ENCODE peak calls at places on chromosomes 1 and 21, in six cellular contexts. One of them, this sample, is unnamed.
A peak's percentile ranks its signal among the peaks of the same experiment; 100 is the strongest.

GRCh38 chr1:64363616-64364015 is 106.3 kb upstream of the CACHD1 start:
- DNase-seq in SK-N-SH: no peak
- DNase-seq in H1: no peak
- DNase-seq in GM12891: no peak
- DNase-seq in HepG2: no peak
- DNase-seq in GM12892: no peak
- DNase-seq in this sample: no peak

GRCh38 chr1:54273092-54273836 is 73.3 kb downstream of the MRPL37 start:
- DNase-seq in GM12891: no peak
- DNase-seq in H1: peak; percentile 65
- DNase-seq in HepG2: no peak
- DNase-seq in GM12892: no peak
- DNase-seq in SK-N-SH: peak; percentile 80
- DNase-seq in this sample: peak; percentile 19

GRCh38 chr1:154014154-154014910 is 23.8 kb downstream of the RPS27 start:
- DNase-seq in GM12892: no peak
- DNase-seq in H1: no peak
- DNase-seq in GM12891: no peak
- DNase-seq in SK-N-SH: no peak
- DNase-seq in HepG2: no peak
- DNase-seq in this sample: no peak

GRCh38 chr1:44592208-44593145 is 81.8 kb downstream of the TMEM53 start:
- DNase-seq in GM12891: no peak
- DNase-seq in GM12892: no peak
- DNase-seq in HepG2: no peak
- DNase-seq in SK-N-SH: no peak
- DNase-seq in H1: peak; percentile 69
- DNase-seq in this sample: no peak

GRCh38 chr1:113303252-113303651 is 87.1 kb upstream of the MAGI3 start:
- DNase-seq in SK-N-SH: no peak
- DNase-seq in GM12891: no peak
- DNase-seq in GM12892: no peak
- DNase-seq in HepG2: no peak
- DNase-seq in H1: no peak
- DNase-seq in this sample: no peak

GRCh38 chr1:61452354-61452990 is 272.5 kb downstream of the TM2D1 start:
- DNase-seq in HepG2: no peak
- DNase-seq in SK-N-SH: no peak
- DNase-seq in GM12892: no peak
- DNase-seq in GM12891: no peak
- DNase-seq in H1: no peak
- DNase-seq in this sample: no peak

GRCh38 chr1:213419369-213420030 is 368.5 kb downstream of the RPS6KC1 start:
- DNase-seq in HepG2: peak; percentile 49
- DNase-seq in GM12892: no peak
- DNase-seq in SK-N-SH: no peak
- DNase-seq in GM12891: no peak
- DNase-seq in H1: no peak
- DNase-seq in this sample: no peak

GRCh38 chr1:23098463-23099170 is 70.0 kb downstream of the LUZP1 start:
- DNase-seq in SK-N-SH: peak; percentile 63
- DNase-seq in GM12892: peak; percentile 25
- DNase-seq in HepG2: peak; percentile 62
- DNase-seq in GM12891: no peak
- DNase-seq in H1: peak; percentile 72
- DNase-seq in this sample: no peak

GRCh38 chr1:80441664-80442063 is 1359.1 kb upstream of the ADGRL2 start:
- DNase-seq in SK-N-SH: no peak
- DNase-seq in GM12892: no peak
- DNase-seq in GM12891: no peak
- DNase-seq in H1: no peak
- DNase-seq in HepG2: peak; percentile 1
- DNase-seq in this sample: no peak

GRCh38 chr1:186659946-186660472 is 20.2 kb downstream of the PTGS2 start:
- DNase-seq in HepG2: no peak
- DNase-seq in H1: no peak
- DNase-seq in GM12892: no peak
- DNase-seq in SK-N-SH: no peak
- DNase-seq in GM12891: no peak
- DNase-seq in this sample: no peak

GRCh38 chr1:47181095-47181954 is 8.5 kb downstream of the PDZK1IP1 start:
- DNase-seq in HepG2: no peak
- DNase-seq in SK-N-SH: peak; percentile 17
- DNase-seq in GM12892: no peak
- DNase-seq in GM12891: no peak
- DNase-seq in H1: no peak
- DNase-seq in this sample: no peak

GRCh38 chr1:160365325-160365724 is 1.5 kb upstream of the NHLH1 start:
- DNase-seq in H1: no peak
- DNase-seq in GM12891: no peak
- DNase-seq in GM12892: no peak
- DNase-seq in HepG2: no peak
- DNase-seq in SK-N-SH: no peak
- DNase-seq in this sample: no peak

GRCh38 chr1:67479146-67479891 is 49.1 kb upstream of the SERBP1 start:
- DNase-seq in HepG2: no peak
- DNase-seq in H1: no peak
- DNase-seq in SK-N-SH: no peak
- DNase-seq in GM12891: no peak
- DNase-seq in GM12892: no peak
- DNase-seq in this sample: no peak

GRCh38 chr1:68331117-68331865 is 99.0 kb upstream of the WLS start:
- DNase-seq in SK-N-SH: no peak
- DNase-seq in HepG2: no peak
- DNase-seq in GM12891: no peak
- DNase-seq in GM12892: no peak
- DNase-seq in H1: no peak
- DNase-seq in this sample: no peak

GRCh38 chr1:159162511-159163265 is 8.7 kb upstream of the CADM3 start:
- DNase-seq in GM12891: no peak
- DNase-seq in GM12892: no peak
- DNase-seq in HepG2: no peak
- DNase-seq in H1: no peak
- DNase-seq in SK-N-SH: no peak
- DNase-seq in this sample: no peak

GRCh38 chr1:42973304-42973703 is 14.6 kb upstream of the SLC2A1 start:
- DNase-seq in H1: no peak
- DNase-seq in HepG2: no peak
- DNase-seq in GM12892: no peak
- DNase-seq in SK-N-SH: no peak
- DNase-seq in GM12891: no peak
- DNase-seq in this sample: no peak

GRCh38 chr1:206469933-206470691 is at the start of gene IKBKE:
- DNase-seq in GM12892: peak; percentile 69
- DNase-seq in SK-N-SH: no peak
- DNase-seq in H1: peak; percentile 68
- DNase-seq in GM12891: peak; percentile 64
- DNase-seq in HepG2: peak; percentile 64
- DNase-seq in this sample: no peak

GRCh38 chr21:43865471-43866181 is 603 bp downstream of the AGPAT3 start:
- DNase-seq in GM12891: peak; percentile 59
- DNase-seq in H1: peak; percentile 56
- DNase-seq in GM12892: peak; percentile 76
- DNase-seq in HepG2: no peak
- DNase-seq in SK-N-SH: peak; percentile 83
- DNase-seq in this sample: no peak

GRCh38 chr1:225817611-225818061 is 7.7 kb downstream of the EPHX1 start:
- DNase-seq in GM12891: no peak
- DNase-seq in GM12892: no peak
- DNase-seq in HepG2: peak; percentile 63
- DNase-seq in H1: no peak
- DNase-seq in SK-N-SH: no peak
- DNase-seq in this sample: no peak

GRCh38 chr1:198449281-198449680 is 91.2 kb downstream of the ATP6V1G3 start:
- DNase-seq in GM12892: no peak
- DNase-seq in GM12891: no peak
- DNase-seq in HepG2: no peak
- DNase-seq in SK-N-SH: no peak
- DNase-seq in H1: no peak
- DNase-seq in this sample: no peak

GRCh38 chr1:70667771-70668170 is 256.7 kb downstream of the CTH start:
- DNase-seq in HepG2: no peak
- DNase-seq in GM12891: no peak
- DNase-seq in SK-N-SH: no peak
- DNase-seq in GM12892: no peak
- DNase-seq in H1: no peak
- DNase-seq in this sample: no peak
- TF ChIP-seq TAF1 in HepG2: no peak
- TF ChIP-seq TAF1 in GM12891: no peak
- TF ChIP-seq TAF1 in SK-N-SH: no peak
- TF ChIP-seq TAF1 in GM12892: no peak
- TF ChIP-seq TAF1 in H1: no peak
- TF ChIP-seq TAF1 in this sample: no peak

GRCh38 chr21:25107708-25108107 is 499.6 kb downstream of the MRPL39 start:
- DNase-seq in H1: no peak
- DNase-seq in GM12892: no peak
- DNase-seq in GM12891: no peak
- DNase-seq in HepG2: no peak
- DNase-seq in SK-N-SH: no peak
- DNase-seq in this sample: no peak
- TF ChIP-seq TAF1 in H1: no peak
- TF ChIP-seq TAF1 in GM12892: no peak
- TF ChIP-seq TAF1 in GM12891: no peak
- TF ChIP-seq TAF1 in HepG2: no peak
- TF ChIP-seq TAF1 in SK-N-SH: peak; percentile 26
- TF ChIP-seq TAF1 in this sample: no peak

GRCh38 chr1:38301040-38301439 is 254.4 kb upstream of the POU3F1 start:
- DNase-seq in GM12892: no peak
- DNase-seq in H1: no peak
- DNase-seq in HepG2: no peak
- DNase-seq in GM12891: no peak
- DNase-seq in SK-N-SH: no peak
- DNase-seq in this sample: no peak
- TF ChIP-seq TAF1 in GM12892: no peak
- TF ChIP-seq TAF1 in H1: no peak
- TF ChIP-seq TAF1 in HepG2: no peak
- TF ChIP-seq TAF1 in GM12891: no peak
- TF ChIP-seq TAF1 in SK-N-SH: no peak
- TF ChIP-seq TAF1 in this sample: no peak

GRCh38 chr21:34887729-34888568 is 161.2 kb downstream of the RUNX1 start:
- DNase-seq in GM12892: peak; percentile 64
- DNase-seq in H1: no peak
- DNase-seq in GM12891: peak; percentile 65
- DNase-seq in SK-N-SH: peak; percentile 63
- DNase-seq in HepG2: peak; percentile 63
- DNase-seq in this sample: no peak

GRCh38 chr21:34885125-34885524 is 164.0 kb downstream of the RUNX1 start:
- DNase-seq in HepG2: no peak
- DNase-seq in GM12892: no peak
- DNase-seq in GM12891: no peak
- DNase-seq in SK-N-SH: no peak
- DNase-seq in H1: no peak
- DNase-seq in this sample: no peak

GRCh38 chr21:34888569-34889286 is 160.4 kb downstream of the RUNX1 start:
- DNase-seq in SK-N-SH: peak; percentile 93
- DNase-seq in HepG2: peak; percentile 90
- DNase-seq in GM12892: peak; percentile 75
- DNase-seq in GM12891: peak; percentile 70
- DNase-seq in H1: peak; percentile 86
- DNase-seq in this sample: no peak

GRCh38 chr21:34885636-34886553 is 163.2 kb downstream of the RUNX1 start:
- DNase-seq in HepG2: peak; percentile 55
- DNase-seq in GM12891: no peak
- DNase-seq in GM12892: no peak
- DNase-seq in SK-N-SH: no peak
- DNase-seq in H1: peak; percentile 55
- DNase-seq in this sample: no peak

GRCh38 chr21:34886554-34887385 is 162.3 kb downstream of the RUNX1 start:
- DNase-seq in HepG2: no peak
- DNase-seq in GM12892: no peak
- DNase-seq in GM12891: no peak
- DNase-seq in SK-N-SH: peak; percentile 54
- DNase-seq in H1: peak; percentile 66
- DNase-seq in this sample: no peak
- TF ChIP-seq TAF1 in HepG2: peak; percentile 45
- TF ChIP-seq TAF1 in GM12892: no peak
- TF ChIP-seq TAF1 in GM12891: no peak
- TF ChIP-seq TAF1 in SK-N-SH: no peak
- TF ChIP-seq TAF1 in H1: no peak
- TF ChIP-seq TAF1 in this sample: no peak